ENCODE peak calls at places on chromosomes 5 and 9, in nine cellular contexts. L, K, I, D, X, W, R, F and U are unnamed samples.

GRCh38 chr9:34701769-34702736 is 7.9 kb downstream of the CCL21 start:
- DNase-seq in R (peak; percentile 75), I (peak; percentile 59), L (peak; percentile 94), F (no peak), X (peak; percentile 32), D (peak; percentile 75), K (peak; percentile 88), W (peak; percentile 94), U (peak; percentile 81)

GRCh38 chr5:111507276-111507675 is 5.1 kb downstream of the STARD4 start:
- DNase-seq in L (no peak), W (peak; percentile 42), I (no peak), X (no peak), D (no peak), K (no peak), F (no peak), R (no peak), U (no peak)

GRCh38 chr5:93417500-93417899 is 163.5 kb downstream of the NR2F1-AS1 start:
- DNase-seq in L (no peak), X (no peak), W (no peak), F (no peak), I (no peak), K (no peak), D (no peak), R (no peak), U (no peak)

GRCh38 chr5:1834721-1835425 is 33.7 kb downstream of the NDUFS6 start:
- DNase-seq in W (no peak), F (peak; percentile 10), I (no peak), X (no peak), D (no peak), K (no peak), R (no peak), L (no peak), U (no peak)

GRCh38 chr9:101242651-101243050 is 142.2 kb downstream of the BAAT start:
- DNase-seq in X (no peak), R (no peak), D (no peak), W (no peak), L (no peak), K (no peak), I (no peak), F (no peak), U (no peak)

GRCh38 chr5:34585601-34586104 is 70.5 kb upstream of the RAI14 start:
- DNase-seq in D (no peak), W (no peak), R (no peak), K (peak; percentile 55), X (no peak), F (peak; percentile 20), I (no peak), L (no peak), U (no peak)

GRCh38 chr5:75964008-75964407 is 119.2 kb upstream of the SV2C start:
- DNase-seq in I (no peak), D (no peak), F (no peak), R (no peak), W (no peak), X (no peak), L (no peak), K (no peak), U (no peak)

GRCh38 chr9:116482740-116483139 is 204.4 kb upstream of the TRIM32 start:
- DNase-seq in F (no peak), K (no peak), D (no peak), R (no peak), X (peak; percentile 9), I (no peak), L (no peak), W (peak; percentile 63), U (peak; percentile 54)

GRCh38 chr5:1406681-1407640 is 38.3 kb downstream of the SLC6A3 start:
- DNase-seq in W (no peak), I (no peak), X (no peak), R (no peak), F (no peak), K (no peak), L (no peak), D (no peak), U (no peak)

GRCh38 chr5:4989121-4989520 is 151.0 kb upstream of the ADAMTS16 start:
- DNase-seq in R (no peak), L (no peak), K (no peak), W (no peak), D (no peak), X (no peak), I (no peak), F (no peak), U (no peak)

GRCh38 chr9:78919701-78920100 is 622.8 kb downstream of the PSAT1 start:
- DNase-seq in F (no peak), D (no peak), R (no peak), X (no peak), I (no peak), L (no peak), K (no peak), W (no peak), U (no peak)

GRCh38 chr5:143968071-143968878 is 156.3 kb downstream of the HMHB1 start:
- DNase-seq in X (peak; percentile 15), F (peak; percentile 1), R (no peak), K (peak; percentile 94), W (peak; percentile 79), I (peak; percentile 39), L (no peak), D (peak; percentile 39), U (no peak)

GRCh38 chr5:77232959-77233358 is 22.5 kb downstream of the PDE8B start:
- DNase-seq in F (no peak), D (no peak), L (no peak), I (no peak), R (no peak), K (no peak), X (no peak), W (no peak), U (no peak)

GRCh38 chr9:656918-657583 is 184.4 kb upstream of the DMRT1 start:
- DNase-seq in W (no peak), I (no peak), L (no peak), R (no peak), D (peak; percentile 22), X (no peak), K (no peak), F (no peak), U (no peak)

GRCh38 chr5:111407562-111407961 is 104.8 kb downstream of the STARD4 start:
- DNase-seq in F (no peak), D (no peak), R (no peak), W (peak; percentile 58), X (no peak), L (no peak), K (no peak), I (no peak), U (no peak)